ENCODE peak calls at places on chromosome 9, in four cellular contexts. Y is colonic mucosa, W is mammary epithelial cell, S is IMR-90. P is an unnamed sample.

GRCh38 chr9:114384836-114385411 is 2.9 kb downstream of the AKNA start:
- DNase-seq in S (no peak), Y (no peak), W (no peak), P (no peak)

GRCh38 chr9:115938479-115938878 is 215.1 kb upstream of the PAPPA start:
- DNase-seq in Y (no peak), W (no peak), S (no peak), P (no peak)

GRCh38 chr9:98429613-98430012 is 174.2 kb upstream of the TBC1D2 start:
- DNase-seq in W (no peak), S (peak), Y (no peak), P (no peak)

GRCh38 chr9:35909274-35909673 is at the start of gene SPAAR:
- DNase-seq in S (no peak), Y (no peak), W (no peak), P (no peak)

GRCh38 chr9:5869315-5870019 is 21.2 kb upstream of the MLANA start:
- DNase-seq in S (no peak), Y (no peak), W (no peak), P (no peak)

GRCh38 chr9:137293482-137294090 is 8.5 kb downstream of the NRARP start:
- DNase-seq in W (no peak), Y (peak), S (no peak), P (peak)

GRCh38 chr9:123070210-123070609 is 36.7 kb downstream of the GPR21 start:
- DNase-seq in W (no peak), Y (no peak), S (no peak), P (no peak)

GRCh38 chr9:23611874-23612273 is 214.2 kb downstream of the ELAVL2 start:
- DNase-seq in Y (no peak), W (no peak), S (no peak), P (no peak)

GRCh38 chr9:100937377-100937776 is 91.2 kb upstream of the PLPPR1 start:
- DNase-seq in S (no peak), W (no peak), Y (no peak), P (no peak)

GRCh38 chr9:101468116-101468515 is 32.5 kb upstream of the ALDOB start:
- DNase-seq in W (no peak), S (no peak), Y (no peak), P (no peak)

GRCh38 chr9:29214162-29214520 is 1640.9 kb upstream of the C9orf72 start:
- DNase-seq in S (no peak), W (peak), Y (no peak), P (no peak)
- H3K9ac ChIP-seq in S (no peak), W (no peak), Y (no peak), P (no peak)

GRCh38 chr9:134644715-134645606 is 3.4 kb downstream of the COL5A1 start:
- DNase-seq in W (peak), Y (peak), S (peak), P (peak)
- H3K9ac ChIP-seq in W (no peak), Y (no peak), S (peak), P (no peak)

GRCh38 chr9:121728916-121729315 is 77.5 kb downstream of the DAB2IP start:
- DNase-seq in S (no peak), Y (no peak), W (no peak), P (no peak)

GRCh38 chr9:121720992-121721350 is 69.5 kb downstream of the DAB2IP start:
- DNase-seq in W (peak), S (no peak), Y (no peak), P (no peak)

GRCh38 chr9:121727295-121728028 is 76.0 kb downstream of the DAB2IP start:
- DNase-seq in Y (no peak), S (no peak), W (no peak), P (no peak)

GRCh38 chr9:121721770-121722169 is 70.3 kb downstream of the DAB2IP start:
- DNase-seq in Y (no peak), S (peak), W (no peak), P (no peak)

GRCh38 chr9:121725008-121725795 is 73.8 kb downstream of the DAB2IP start:
- DNase-seq in W (peak), S (peak), Y (peak), P (peak)
- H3K9ac ChIP-seq in W (no peak), S (no peak), Y (no peak), P (no peak)

DNA sequence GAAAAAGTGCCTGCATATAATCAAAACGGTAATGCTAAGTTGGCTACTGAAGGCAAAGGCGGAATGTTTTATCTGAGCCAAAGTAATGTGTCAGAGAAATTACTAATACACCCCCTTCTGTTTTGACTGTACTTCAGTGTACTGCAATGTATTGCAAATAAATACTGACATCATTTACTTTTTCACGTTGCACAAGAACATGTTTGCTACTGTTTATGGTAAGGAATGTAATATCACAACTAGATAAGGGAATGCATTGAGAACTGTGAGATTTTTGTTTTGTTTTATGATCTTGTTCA is 825 bp upstream of the AGTPBP1 start:
- DNase-seq in W (peak), S (peak), Y (no peak), P (no peak)
- H3K9ac ChIP-seq in W (peak), S (peak), Y (peak), P (peak)

GRCh38 chr9:89739531-89740315 is 134.9 kb downstream of the GADD45G start:
- DNase-seq in W (no peak), S (no peak), Y (no peak), P (peak)
- H3K9ac ChIP-seq in W (no peak), S (no peak), Y (no peak), P (no peak)

P was measured in kidney.